ENCODE peak calls at places on chromosome X, in nine cellular contexts. Z, H, O, Y, U, G, S, C and P are unnamed samples.

GRCh38 chrX:53255738-53256191 is 25.6 kb downstream of the IQSEC2 start:
- DNase-seq in Z (no peak), H (no peak), O (no peak), Y (no peak), U (no peak), G (no peak), S (no peak), C (no peak), P (no peak)

GRCh38 chrX:151970661-151971060 is 3.8 kb downstream of the GABRE start:
- DNase-seq in Z (no peak), H (peak; percentile 77), O (peak; percentile 65), Y (peak; percentile 72), U (peak; percentile 73), G (no peak), S (no peak), C (no peak), P (no peak)

GRCh38 chrX:119479845-119480244 is 11.6 kb downstream of the SLC25A5 start:
- DNase-seq in Z (no peak), H (no peak), O (no peak), Y (no peak), U (peak; percentile 90), G (no peak), S (no peak), C (no peak), P (no peak)

GRCh38 chrX:110418857-110419249 is 60.2 kb downstream of the RTL9 start:
- DNase-seq in Z (no peak), H (no peak), O (peak; percentile 86), Y (no peak), U (peak; percentile 29), G (no peak), S (no peak), C (no peak), P (no peak)

GRCh38 chrX:31036895-31037294 is 34.9 kb downstream of the FTHL17 start:
- DNase-seq in Z (peak; percentile 64), H (no peak), O (peak; percentile 42), Y (peak; percentile 45), U (peak; percentile 46), G (peak; percentile 48), S (no peak), C (peak; percentile 50), P (no peak)

GRCh38 chrX:67614006-67614405 is 70.2 kb downstream of the AR start:
- DNase-seq in Z (no peak), H (no peak), O (no peak), Y (no peak), U (no peak), G (no peak), S (no peak), C (no peak), P (no peak)

GRCh38 chrX:46882266-46882665 is 30.0 kb upstream of the JADE3 start:
- DNase-seq in Z (peak; percentile 7), H (no peak), O (no peak), Y (no peak), U (no peak), G (no peak), S (no peak), C (no peak), P (no peak)

GRCh38 chrX:49627030-49627777 is 28.4 kb downstream of the GAGE1 start:
- DNase-seq in Z (no peak), H (no peak), O (no peak), Y (no peak), U (peak; percentile 0), G (peak; percentile 15), S (peak; percentile 62), C (peak; percentile 4), P (no peak)

GRCh38 chrX:132086717-132087116 is 41.1 kb downstream of the FRMD7 start:
- DNase-seq in Z (no peak), H (no peak), O (no peak), Y (no peak), U (peak; percentile 48), G (no peak), S (no peak), C (no peak), P (no peak)

GRCh38 chrX:129689881-129690280 is 35.1 kb upstream of the APLN start:
- DNase-seq in Z (no peak), H (peak; percentile 21), O (no peak), Y (no peak), U (no peak), G (no peak), S (no peak), C (no peak), P (peak; percentile 40)

GRCh38 chrX:124747295-124747694 is 400.9 kb downstream of the SH2D1A start:
- DNase-seq in Z (no peak), H (no peak), O (no peak), Y (no peak), U (no peak), G (no peak), S (no peak), C (no peak), P (no peak)

GRCh38 chrX:112521658-112522057 is 158.1 kb downstream of the LHFPL1 start:
- DNase-seq in Z (no peak), H (no peak), O (no peak), Y (no peak), U (no peak), G (no peak), S (no peak), C (no peak), P (no peak)

GRCh38 chrX:43717161-43717560 is 61.1 kb downstream of the MAOA start:
- DNase-seq in Z (no peak), H (no peak), O (no peak), Y (no peak), U (peak; percentile 84), G (no peak), S (no peak), C (no peak), P (no peak)

GRCh38 chrX:133792198-133792953 is 193.0 kb downstream of the GPC3 start:
- DNase-seq in Z (peak; percentile 87), H (peak; percentile 73), O (peak; percentile 66), Y (peak; percentile 78), U (peak; percentile 68), G (peak; percentile 57), S (peak; percentile 33), C (peak; percentile 65), P (peak; percentile 90)

GRCh38 chrX:110692876-110693275 is 102.7 kb downstream of the CHRDL1 start:
- DNase-seq in Z (no peak), H (no peak), O (no peak), Y (no peak), U (no peak), G (no peak), S (no peak), C (no peak), P (no peak)

GRCh38 chrX:66022742-66023725 is 16.8 kb downstream of the VSIG4 start:
- DNase-seq in Z (no peak), H (no peak), O (no peak), Y (no peak), U (no peak), G (no peak), S (no peak), C (no peak), P (no peak)
- TF ChIP-seq CTCF in Z (peak; percentile 16), H (no peak), O (peak; percentile 12), Y (no peak), U (no peak), G (no peak), S (no peak), C (peak; percentile 31), P (no peak)

GRCh38 chrX:15468036-15468435 is 25.1 kb downstream of the PIR start:
- DNase-seq in Z (peak; percentile 57), H (no peak), O (peak; percentile 67), Y (no peak), U (peak; percentile 84), G (peak; percentile 61), S (no peak), C (peak; percentile 30), P (no peak)
- TF ChIP-seq CTCF in Z (peak; percentile 45), H (peak; percentile 33), O (peak; percentile 64), Y (no peak), U (peak; percentile 32), G (peak; percentile 53), S (peak; percentile 9), C (peak; percentile 24), P (peak; percentile 66)

DNA sequence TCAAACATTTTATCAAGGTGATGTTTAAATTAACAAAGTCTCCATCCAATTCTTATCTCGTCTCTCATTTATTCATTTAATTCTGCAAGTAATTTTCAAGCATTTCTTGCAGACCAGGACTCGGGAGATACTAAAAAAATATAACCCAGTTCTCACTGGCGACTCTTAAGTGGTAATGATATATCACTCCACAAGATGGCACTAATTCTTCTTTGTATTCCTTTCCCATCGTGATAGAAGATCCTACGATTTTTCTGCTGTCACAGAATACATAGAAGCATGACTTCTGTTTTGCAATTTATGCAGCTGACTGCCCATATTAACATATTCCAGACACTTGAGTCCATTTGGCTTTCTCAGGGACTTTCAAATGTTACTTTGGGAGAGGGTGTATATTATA is 64.0 kb upstream of the FGF13 start:
- DNase-seq in Z (peak; percentile 33), H (no peak), O (peak; percentile 21), Y (no peak), U (peak; percentile 38), G (no peak), S (no peak), C (peak; percentile 3), P (no peak)
- TF ChIP-seq CTCF in Z (peak; percentile 28), H (peak; percentile 14), O (peak; percentile 42), Y (no peak), U (peak; percentile 37), G (peak; percentile 19), S (no peak), C (no peak), P (peak; percentile 46)

GRCh38 chrX:50677789-50678188 is 136.2 kb downstream of the SHROOM4 start:
- DNase-seq in Z (no peak), H (no peak), O (no peak), Y (no peak), U (no peak), G (no peak), S (no peak), C (no peak), P (no peak)

GRCh38 chrX:50684871-50685270 is 129.1 kb downstream of the SHROOM4 start:
- DNase-seq in Z (no peak), H (no peak), O (no peak), Y (no peak), U (no peak), G (no peak), S (no peak), C (no peak), P (no peak)

DNA sequence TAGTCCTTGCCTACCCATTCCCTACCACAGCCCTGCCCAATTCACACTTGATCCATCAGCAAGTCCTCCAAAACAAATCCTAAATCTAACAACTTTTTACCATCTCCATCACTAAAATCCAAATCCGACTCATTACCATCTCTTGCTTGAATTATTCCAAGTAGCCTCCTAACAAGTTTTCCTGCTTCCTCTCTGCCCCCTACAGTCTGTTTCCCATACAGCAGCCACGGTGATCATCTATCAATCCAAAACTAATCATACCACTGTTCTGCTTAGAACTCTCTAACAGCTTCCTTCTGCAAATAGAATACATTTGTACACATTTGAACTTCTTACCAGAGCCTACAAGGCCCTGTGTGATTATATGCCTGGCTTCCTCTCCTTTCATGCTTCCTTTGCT is 133.0 kb downstream of the SHROOM4 start:
- DNase-seq in Z (no peak), H (no peak), O (no peak), Y (peak; percentile 5), U (peak; percentile 35), G (peak; percentile 44), S (no peak), C (peak; percentile 0), P (no peak)
- TF ChIP-seq CTCF in Z (peak; percentile 52), H (no peak), O (peak; percentile 21), Y (no peak), U (peak; percentile 66), G (peak; percentile 75), S (no peak), C (no peak), P (peak; percentile 12)

DNA sequence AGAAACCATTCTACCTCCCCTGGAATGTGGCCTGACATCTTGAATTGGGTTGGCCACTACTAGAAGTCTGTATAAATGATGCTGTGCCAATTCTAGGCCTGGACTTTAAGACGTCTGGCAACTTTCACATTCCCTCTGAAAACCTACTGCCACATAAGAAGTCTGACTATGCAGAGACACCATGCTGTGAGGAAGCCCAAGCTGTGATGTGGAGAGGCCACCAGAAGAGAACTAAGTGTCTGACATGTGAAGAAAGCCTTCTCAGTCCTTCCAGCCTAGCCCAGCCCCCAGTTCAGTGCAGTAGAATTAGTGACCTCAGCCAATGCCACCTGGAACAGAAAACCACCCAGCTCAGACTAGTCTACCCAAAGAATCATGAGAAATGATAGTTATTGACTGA is 24.2 kb upstream of the FAM9C start:
- DNase-seq in Z (no peak), H (no peak), O (no peak), Y (no peak), U (no peak), G (no peak), S (no peak), C (no peak), P (no peak)
- TF ChIP-seq CTCF in Z (no peak), H (no peak), O (no peak), Y (no peak), U (no peak), G (no peak), S (no peak), C (no peak), P (no peak)